ENCODE peak calls at places on chromosomes 7 and 10, in six cellular contexts. Q, H, W, D, I and R are unnamed samples. For H3K4me1, H3K9me3 and H3K27me3, the result is how much of the 10 kb centered on the place peaks cover.

GRCh38 chr10:110643670-110644597 is at the start of gene RBM20:
- DNase-seq in Q (no peak), H (peak), W (no peak), D (no peak), I (no peak), R (peak)

GRCh38 chr7:127922661-127923060 is 108.6 kb downstream of the LRRC4 start:
- DNase-seq in Q (no peak), H (no peak), W (no peak), D (no peak), I (no peak), R (no peak)

GRCh38 chr7:101564778-101565211 is 64.3 kb downstream of the MYL10 start:
- DNase-seq in Q (no peak), H (no peak), W (no peak), D (peak), I (no peak), R (no peak)

GRCh38 chr10:112832361-112832878 is 117.6 kb upstream of the TCF7L2 start:
- DNase-seq in Q (peak), H (no peak), W (no peak), D (no peak), I (no peak), R (no peak)

GRCh38 chr10:68938117-68938516 is 17.9 kb upstream of the DDX21 start:
- DNase-seq in Q (no peak), H (no peak), W (no peak), D (peak), I (peak), R (no peak)

GRCh38 chr7:92044940-92045339 is 89.3 kb downstream of the CYP51A1 start:
- DNase-seq in Q (no peak), H (no peak), W (no peak), D (no peak), I (no peak), R (no peak)

GRCh38 chr7:6546852-6547251 is 4.4 kb downstream of the GRID2IP start:
- DNase-seq in Q (no peak), H (no peak), W (no peak), D (no peak), I (no peak), R (no peak)

GRCh38 chr7:83550100-83550499 is 98.8 kb downstream of the SEMA3E start:
- DNase-seq in Q (peak), H (no peak), W (no peak), D (no peak), I (no peak), R (no peak)

GRCh38 chr7:107870427-107871000 is 20.5 kb upstream of the DLD start:
- DNase-seq in Q (no peak), H (no peak), W (no peak), D (no peak), I (no peak), R (no peak)

GRCh38 chr10:98314577-98315284 is 46.7 kb upstream of the LOXL4 start:
- DNase-seq in Q (no peak), H (no peak), W (peak), D (peak), I (no peak), R (no peak)

DNA sequence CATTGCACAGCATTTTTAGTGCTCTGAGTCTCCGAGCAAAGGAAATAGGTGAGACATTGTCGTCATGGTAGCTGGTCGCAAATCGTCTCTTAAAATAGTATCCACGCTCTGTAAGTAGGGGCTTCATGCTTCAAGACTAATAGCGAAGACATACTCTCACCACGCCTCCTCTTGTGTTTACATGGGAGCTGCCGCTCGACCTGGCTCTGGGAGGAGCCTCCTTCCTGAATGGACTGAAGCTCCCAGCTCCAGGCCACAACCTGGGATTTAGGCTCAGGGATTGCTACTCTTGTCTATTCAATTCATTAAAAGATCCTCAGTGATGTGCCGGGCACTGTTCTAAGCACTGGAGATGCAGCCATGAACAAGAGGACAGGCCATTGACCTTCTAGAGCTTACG is 196.1 kb upstream of the GALNT17 start:
- DNase-seq in Q (no peak), H (no peak), W (no peak), D (no peak), I (no peak), R (no peak)
- H3K4me1 ChIP-seq in Q (under half), H (under half), W (under half), D (under half), I (under half), R (under half)

GRCh38 chr7:157972914-157973313 is 614.7 kb downstream of the PTPRN2 start:
- DNase-seq in Q (no peak), H (no peak), W (no peak), D (no peak), I (no peak), R (peak)

GRCh38 chr7:157973971-157974677 is 613.5 kb downstream of the PTPRN2 start:
- DNase-seq in Q (no peak), H (no peak), W (no peak), D (no peak), I (no peak), R (peak)

GRCh38 chr7:157969995-157970394 is 617.6 kb downstream of the PTPRN2 start:
- DNase-seq in Q (no peak), H (no peak), W (no peak), D (no peak), I (no peak), R (peak)

GRCh38 chr7:157974678-157975230 is 612.9 kb downstream of the PTPRN2 start:
- DNase-seq in Q (no peak), H (no peak), W (no peak), D (no peak), I (no peak), R (peak)

DNA sequence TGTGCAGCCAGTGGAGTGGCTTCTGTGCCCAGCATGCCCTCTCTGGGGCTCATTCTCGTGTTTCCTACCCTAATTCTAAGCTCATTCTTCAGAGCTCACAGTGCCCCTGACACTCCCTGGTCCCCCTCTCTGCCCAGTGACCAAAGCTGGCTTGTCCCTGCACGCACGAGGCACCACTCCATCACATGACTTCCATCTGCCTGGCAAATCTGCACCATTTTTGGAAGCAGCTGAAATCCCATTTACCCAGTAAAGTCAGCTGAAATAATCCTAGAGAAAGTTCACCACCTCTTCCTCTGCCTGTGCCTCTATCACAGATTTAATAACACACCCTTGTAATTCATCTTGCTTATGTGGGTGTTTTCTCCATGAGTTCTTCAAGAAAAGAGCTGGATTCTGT is 616.9 kb downstream of the PTPRN2 start:
- DNase-seq in Q (no peak), H (no peak), W (no peak), D (no peak), I (no peak), R (no peak)
- H3K9me3 ChIP-seq in Q (under half), H (under half), W (under half), D (under half), I (under half), R (under half)

DNA sequence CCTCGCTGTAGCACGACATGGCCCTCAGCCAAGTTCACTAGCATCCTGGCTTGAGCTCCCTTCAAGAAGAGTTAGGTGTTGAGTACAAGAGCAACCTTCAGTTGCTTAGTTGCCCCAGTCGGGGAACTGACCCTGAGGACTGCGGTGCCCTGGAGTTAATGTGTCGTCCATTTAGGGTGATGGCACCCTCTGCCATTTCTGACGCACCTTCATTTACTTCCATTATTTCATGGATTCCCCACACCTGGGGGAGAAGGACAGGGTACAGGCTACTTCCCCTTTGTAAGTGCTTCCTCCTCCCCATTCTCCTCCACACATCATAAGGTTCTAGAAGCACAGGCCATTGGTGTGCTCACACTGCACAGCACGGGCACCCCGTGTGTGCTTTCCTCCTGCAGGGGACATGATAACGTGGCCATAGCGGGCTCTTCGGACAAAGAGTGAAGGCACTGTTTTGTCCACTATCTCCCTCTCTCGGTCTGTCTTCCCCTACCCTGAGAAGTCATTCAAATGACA is 1.8 kb downstream of the ALOX5 start:
- DNase-seq in Q (no peak), H (no peak), W (no peak), D (no peak), I (no peak), R (peak)
- H3K27me3 ChIP-seq in Q (under half), H (under half), W (under half), D (under half), I (under half), R (under half)

GRCh38 chr7:43876266-43876665 is 6.9 kb upstream of the MRPS24 start:
- DNase-seq in Q (no peak), H (no peak), W (no peak), D (no peak), I (no peak), R (no peak)
- H3K4me1 ChIP-seq in Q (under half), H (under half), W (under half), D (under half), I (under half), R (under half)

DNA sequence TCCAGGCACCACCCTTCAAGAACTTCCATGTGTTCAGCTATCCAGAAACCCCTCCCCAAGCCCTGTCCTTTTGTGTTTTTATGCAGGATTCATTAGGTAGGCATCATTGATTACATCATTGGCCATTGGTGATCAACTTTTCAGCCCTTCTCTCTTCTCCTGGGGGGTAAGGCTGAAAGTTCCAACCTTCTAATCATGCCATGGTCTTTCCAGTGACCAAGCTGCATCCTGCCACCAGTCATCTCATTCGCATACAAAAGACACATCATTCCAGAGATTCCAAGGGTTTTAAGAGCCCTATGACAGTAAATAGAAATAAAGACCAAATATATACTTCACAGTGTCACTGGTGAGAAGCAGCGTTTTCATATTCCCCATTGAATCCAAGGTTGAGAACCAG is 48.2 kb downstream of the DNAJC12 start:
- DNase-seq in Q (no peak), H (no peak), W (no peak), D (no peak), I (no peak), R (no peak)
- H3K9me3 ChIP-seq in Q (under half), H (under half), W (under half), D (under half), I (under half), R (under half)